ENCODE peak calls at places on chromosomes 7 and 10, in eight cellular contexts. One of them, this sample, is unnamed.

GRCh38 chr7:5320391-5320790 is 37.6 kb downstream of the SLC29A4 start:
- DNase-seq in fibroblast of the aortic adventitia: no peak
- DNase-seq in Calu3: no peak
- DNase-seq in AG04449: no peak
- DNase-seq in NB4: no peak
- DNase-seq in cardiac fibroblast: no peak
- DNase-seq in astrocyte of the spinal cord: no peak
- DNase-seq in mucosa of descending colon: peak
- DNase-seq in this sample: no peak

GRCh38 chr7:39934132-39934531 is 15.9 kb upstream of the CDK13 start:
- DNase-seq in Calu3: no peak
- DNase-seq in mucosa of descending colon: no peak
- DNase-seq in cardiac fibroblast: no peak
- DNase-seq in NB4: no peak
- DNase-seq in fibroblast of the aortic adventitia: no peak
- DNase-seq in AG04449: no peak
- DNase-seq in astrocyte of the spinal cord: no peak
- DNase-seq in this sample: no peak

GRCh38 chr10:47357911-47358310 is 9.7 kb downstream of the RBP3 start:
- DNase-seq in Calu3: no peak
- DNase-seq in mucosa of descending colon: no peak
- DNase-seq in NB4: no peak
- DNase-seq in AG04449: no peak
- DNase-seq in astrocyte of the spinal cord: no peak
- DNase-seq in fibroblast of the aortic adventitia: no peak
- DNase-seq in cardiac fibroblast: no peak
- DNase-seq in this sample: no peak

GRCh38 chr7:43674559-43675436 is 54.5 kb downstream of the COA1 start:
- DNase-seq in Calu3: peak
- DNase-seq in cardiac fibroblast: peak
- DNase-seq in NB4: no peak
- DNase-seq in astrocyte of the spinal cord: peak
- DNase-seq in AG04449: peak
- DNase-seq in mucosa of descending colon: no peak
- DNase-seq in fibroblast of the aortic adventitia: peak
- DNase-seq in this sample: no peak

GRCh38 chr10:124949543-124949942 is 7.6 kb downstream of the ZRANB1 start:
- DNase-seq in cardiac fibroblast: peak
- DNase-seq in astrocyte of the spinal cord: no peak
- DNase-seq in Calu3: no peak
- DNase-seq in mucosa of descending colon: no peak
- DNase-seq in NB4: no peak
- DNase-seq in fibroblast of the aortic adventitia: no peak
- DNase-seq in AG04449: no peak
- DNase-seq in this sample: no peak

GRCh38 chr7:99997545-99998137 is 17.8 kb upstream of the ZKSCAN1 start:
- DNase-seq in NB4: no peak
- DNase-seq in fibroblast of the aortic adventitia: peak
- DNase-seq in mucosa of descending colon: peak
- DNase-seq in cardiac fibroblast: peak
- DNase-seq in AG04449: no peak
- DNase-seq in astrocyte of the spinal cord: peak
- DNase-seq in Calu3: peak
- DNase-seq in this sample: peak

GRCh38 chr7:116674508-116675173 is 2.6 kb downstream of the MET start:
- DNase-seq in AG04449: no peak
- DNase-seq in mucosa of descending colon: no peak
- DNase-seq in cardiac fibroblast: no peak
- DNase-seq in fibroblast of the aortic adventitia: no peak
- DNase-seq in Calu3: no peak
- DNase-seq in NB4: no peak
- DNase-seq in astrocyte of the spinal cord: peak
- DNase-seq in this sample: no peak

GRCh38 chr7:158474488-158474887 is 113.1 kb downstream of the PTPRN2 start:
- DNase-seq in NB4: no peak
- DNase-seq in AG04449: no peak
- DNase-seq in astrocyte of the spinal cord: no peak
- DNase-seq in cardiac fibroblast: no peak
- DNase-seq in mucosa of descending colon: no peak
- DNase-seq in fibroblast of the aortic adventitia: no peak
- DNase-seq in Calu3: no peak
- DNase-seq in this sample: no peak

GRCh38 chr7:28785002-28785995 is 172.8 kb downstream of the TRIL start:
- DNase-seq in Calu3: no peak
- DNase-seq in astrocyte of the spinal cord: no peak
- DNase-seq in cardiac fibroblast: no peak
- DNase-seq in AG04449: no peak
- DNase-seq in mucosa of descending colon: no peak
- DNase-seq in NB4: no peak
- DNase-seq in fibroblast of the aortic adventitia: no peak
- DNase-seq in this sample: no peak
- TF ChIP-seq CTCF in Calu3: no peak
- TF ChIP-seq CTCF in astrocyte of the spinal cord: no peak
- TF ChIP-seq CTCF in cardiac fibroblast: no peak
- TF ChIP-seq CTCF in AG04449: no peak
- TF ChIP-seq CTCF in mucosa of descending colon: no peak
- TF ChIP-seq CTCF in NB4: no peak
- TF ChIP-seq CTCF in fibroblast of the aortic adventitia: no peak
- TF ChIP-seq CTCF in this sample: no peak

GRCh38 chr10:77671594-77672252 is 34.1 kb upstream of the KCNMA1 start:
- DNase-seq in AG04449: no peak
- DNase-seq in mucosa of descending colon: no peak
- DNase-seq in Calu3: no peak
- DNase-seq in fibroblast of the aortic adventitia: no peak
- DNase-seq in cardiac fibroblast: no peak
- DNase-seq in NB4: no peak
- DNase-seq in astrocyte of the spinal cord: no peak
- DNase-seq in this sample: no peak
- TF ChIP-seq CTCF in AG04449: no peak
- TF ChIP-seq CTCF in mucosa of descending colon: no peak
- TF ChIP-seq CTCF in Calu3: no peak
- TF ChIP-seq CTCF in fibroblast of the aortic adventitia: no peak
- TF ChIP-seq CTCF in cardiac fibroblast: no peak
- TF ChIP-seq CTCF in NB4: no peak
- TF ChIP-seq CTCF in astrocyte of the spinal cord: no peak
- TF ChIP-seq CTCF in this sample: no peak

GRCh38 chr10:16916496-16916895 is 99.3 kb upstream of the RSU1 start:
- DNase-seq in NB4: no peak
- DNase-seq in astrocyte of the spinal cord: no peak
- DNase-seq in Calu3: no peak
- DNase-seq in AG04449: no peak
- DNase-seq in cardiac fibroblast: no peak
- DNase-seq in mucosa of descending colon: no peak
- DNase-seq in fibroblast of the aortic adventitia: no peak
- DNase-seq in this sample: no peak
- TF ChIP-seq CTCF in NB4: no peak
- TF ChIP-seq CTCF in astrocyte of the spinal cord: no peak
- TF ChIP-seq CTCF in Calu3: no peak
- TF ChIP-seq CTCF in AG04449: no peak
- TF ChIP-seq CTCF in cardiac fibroblast: no peak
- TF ChIP-seq CTCF in mucosa of descending colon: no peak
- TF ChIP-seq CTCF in fibroblast of the aortic adventitia: no peak
- TF ChIP-seq CTCF in this sample: peak

GRCh38 chr7:154789404-154789803 is 213.5 kb downstream of the PAXIP1 start:
- DNase-seq in cardiac fibroblast: no peak
- DNase-seq in NB4: peak
- DNase-seq in fibroblast of the aortic adventitia: no peak
- DNase-seq in mucosa of descending colon: no peak
- DNase-seq in AG04449: no peak
- DNase-seq in Calu3: no peak
- DNase-seq in astrocyte of the spinal cord: no peak
- DNase-seq in this sample: peak
- TF ChIP-seq CTCF in cardiac fibroblast: no peak
- TF ChIP-seq CTCF in NB4: peak
- TF ChIP-seq CTCF in fibroblast of the aortic adventitia: no peak
- TF ChIP-seq CTCF in mucosa of descending colon: no peak
- TF ChIP-seq CTCF in AG04449: no peak
- TF ChIP-seq CTCF in Calu3: no peak
- TF ChIP-seq CTCF in astrocyte of the spinal cord: no peak
- TF ChIP-seq CTCF in this sample: no peak

DNA sequence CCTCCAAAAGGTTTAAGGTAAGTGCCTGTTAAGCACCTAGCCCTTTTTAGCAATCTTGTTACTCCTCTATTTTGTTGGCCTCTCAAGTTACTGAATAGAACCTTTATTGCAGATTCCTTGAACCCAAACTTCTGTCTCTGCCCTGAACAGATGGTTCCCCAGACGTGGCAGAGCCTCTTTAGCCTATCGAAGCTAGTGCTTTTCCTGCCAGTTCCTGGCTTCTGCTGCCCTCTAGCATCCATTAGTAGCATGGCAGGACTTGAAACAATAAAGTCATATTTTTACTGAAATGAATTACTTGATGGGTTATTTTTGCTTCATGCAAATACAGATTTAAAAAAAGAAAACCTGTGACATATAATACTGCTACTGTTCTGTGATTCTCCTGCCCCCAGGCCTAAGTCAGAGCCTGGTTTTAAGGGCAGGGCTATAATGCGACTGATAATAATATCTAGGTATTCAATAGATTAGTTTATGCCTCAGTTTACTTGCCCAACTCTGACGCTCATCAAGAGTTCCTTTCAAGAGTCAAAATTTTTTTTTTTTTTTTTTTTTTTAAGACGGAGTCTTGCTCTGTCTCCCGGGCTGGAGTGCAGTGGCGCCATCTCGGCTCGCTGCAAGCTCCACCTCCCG is 84.3 kb upstream of the PHF14 start:
- DNase-seq in AG04449: peak
- DNase-seq in Calu3: peak
- DNase-seq in mucosa of descending colon: no peak
- DNase-seq in NB4: peak
- DNase-seq in astrocyte of the spinal cord: peak
- DNase-seq in cardiac fibroblast: peak
- DNase-seq in fibroblast of the aortic adventitia: peak
- DNase-seq in this sample: peak
- TF ChIP-seq CTCF in AG04449: peak
- TF ChIP-seq CTCF in Calu3: peak
- TF ChIP-seq CTCF in mucosa of descending colon: peak
- TF ChIP-seq CTCF in NB4: peak
- TF ChIP-seq CTCF in astrocyte of the spinal cord: peak
- TF ChIP-seq CTCF in cardiac fibroblast: peak
- TF ChIP-seq CTCF in fibroblast of the aortic adventitia: peak
- TF ChIP-seq CTCF in this sample: peak

DNA sequence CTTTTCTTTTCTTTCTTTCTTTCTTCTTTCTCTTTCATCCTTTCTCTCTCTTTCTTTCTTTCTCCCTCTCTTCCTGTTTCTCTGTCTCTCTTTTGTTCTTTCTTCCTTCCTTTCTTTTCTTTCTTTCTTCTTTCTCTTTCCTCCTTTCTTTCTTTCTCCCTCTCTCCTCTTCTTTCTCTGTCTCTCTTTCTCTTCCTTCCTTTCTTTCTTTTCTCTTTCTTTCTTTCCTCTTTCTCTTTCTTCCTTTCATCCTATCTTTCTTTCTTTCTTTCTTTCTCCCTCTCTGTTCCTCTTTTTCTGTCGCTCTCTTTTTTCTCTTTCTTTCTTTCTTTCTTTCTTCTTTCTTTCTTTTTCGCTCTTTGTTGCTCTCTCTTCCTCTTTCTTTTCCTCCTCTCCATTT is 1149.2 kb upstream of the AUTS2 start:
- DNase-seq in Calu3: no peak
- DNase-seq in NB4: no peak
- DNase-seq in cardiac fibroblast: no peak
- DNase-seq in AG04449: no peak
- DNase-seq in mucosa of descending colon: no peak
- DNase-seq in astrocyte of the spinal cord: no peak
- DNase-seq in fibroblast of the aortic adventitia: no peak
- DNase-seq in this sample: no peak
- TF ChIP-seq CTCF in Calu3: no peak
- TF ChIP-seq CTCF in NB4: no peak
- TF ChIP-seq CTCF in cardiac fibroblast: no peak
- TF ChIP-seq CTCF in AG04449: no peak
- TF ChIP-seq CTCF in mucosa of descending colon: no peak
- TF ChIP-seq CTCF in astrocyte of the spinal cord: no peak
- TF ChIP-seq CTCF in fibroblast of the aortic adventitia: no peak
- TF ChIP-seq CTCF in this sample: no peak

GRCh38 chr7:156503195-156503594 is 137.4 kb upstream of the RNF32 start:
- DNase-seq in fibroblast of the aortic adventitia: no peak
- DNase-seq in Calu3: no peak
- DNase-seq in NB4: no peak
- DNase-seq in AG04449: no peak
- DNase-seq in astrocyte of the spinal cord: no peak
- DNase-seq in cardiac fibroblast: no peak
- DNase-seq in mucosa of descending colon: no peak
- DNase-seq in this sample: no peak
- TF ChIP-seq CTCF in fibroblast of the aortic adventitia: no peak
- TF ChIP-seq CTCF in Calu3: no peak
- TF ChIP-seq CTCF in NB4: peak
- TF ChIP-seq CTCF in AG04449: no peak
- TF ChIP-seq CTCF in astrocyte of the spinal cord: no peak
- TF ChIP-seq CTCF in cardiac fibroblast: no peak
- TF ChIP-seq CTCF in mucosa of descending colon: no peak
- TF ChIP-seq CTCF in this sample: no peak

This sample was measured in endothelial cell.